ENCODE peak calls at places on chromosomes 3 and 15, in four cellular contexts. N, H, V and G are unnamed samples.

GRCh38 chr3:176683382-176683781 is 513.9 kb downstream of the TBL1XR1 start:
- DNase-seq in N (no peak), H (no peak), V (no peak), G (no peak)

GRCh38 chr3:9828801-9829755 is 14.7 kb downstream of the RPUSD3 start:
- DNase-seq in N (no peak), H (no peak), V (no peak), G (no peak)

GRCh38 chr15:68504721-68505090 is 72.7 kb upstream of the ITGA11 start:
- DNase-seq in N (no peak), H (no peak), V (no peak), G (no peak)

GRCh38 chr3:38521391-38521987 is 25.3 kb downstream of the EXOG start:
- DNase-seq in N (peak), H (peak), V (peak), G (peak)

GRCh38 chr3:157081681-157082210 is 78.2 kb downstream of the CCNL1 start:
- DNase-seq in N (peak), H (peak), V (peak), G (peak)

GRCh38 chr15:40282870-40283614 is at the start of gene ANKRD63:
- DNase-seq in N (no peak), H (peak), V (peak), G (no peak)

GRCh38 chr15:30827625-30828303 is 76.0 kb upstream of the FAN1 start:
- DNase-seq in N (no peak), H (no peak), V (no peak), G (no peak)

GRCh38 chr3:119831022-119831421 is 49.1 kb downstream of the NR1I2 start:
- DNase-seq in N (no peak), H (no peak), V (no peak), G (no peak)

GRCh38 chr15:70114226-70114625 is 16.5 kb upstream of the TLE3 start:
- DNase-seq in N (no peak), H (no peak), V (no peak), G (no peak)

GRCh38 chr15:39874890-39875549 is 45.0 kb downstream of the GPR176 start:
- DNase-seq in N (peak), H (no peak), V (peak), G (no peak)

GRCh38 chr3:146803746-146804145 is 198.6 kb upstream of the PLSCR5 start:
- DNase-seq in N (no peak), H (no peak), V (no peak), G (no peak)

GRCh38 chr3:25611193-25611592 is 53.5 kb downstream of the TOP2B start:
- DNase-seq in N (no peak), H (no peak), V (no peak), G (no peak)

GRCh38 chr3:67635257-67635656 is 19.2 kb downstream of the SUCLG2 start:
- DNase-seq in N (no peak), H (no peak), V (no peak), G (no peak)

GRCh38 chr3:139481116-139481515 is 4.8 kb upstream of the RBP2 start:
- DNase-seq in N (no peak), H (no peak), V (no peak), G (no peak)

GRCh38 chr3:62874398-62875102 is 666 bp downstream of the CADPS start:
- DNase-seq in N (no peak), H (no peak), V (peak), G (no peak)

GRCh38 chr15:23506762-23507161 is 58.7 kb upstream of the MKRN3 start:
- DNase-seq in N (no peak), H (no peak), V (no peak), G (no peak)

GRCh38 chr3:71753716-71754609 is at the start of gene GPR27:
- DNase-seq in N (no peak), H (no peak), V (peak), G (peak)

GRCh38 chr3:156694536-156694935 is 20.1 kb downstream of the TIPARP start:
- DNase-seq in N (no peak), H (no peak), V (no peak), G (no peak)

GRCh38 chr3:10555263-10555662 is 49.9 kb upstream of the ATP2B2 start:
- DNase-seq in N (no peak), H (no peak), V (no peak), G (no peak)

GRCh38 chr3:64445318-64446300 is 220.3 kb upstream of the PRICKLE2 start:
- DNase-seq in N (no peak), H (no peak), V (peak), G (peak)

GRCh38 chr3:110210261-110210660 is 861.4 kb upstream of the NECTIN3 start:
- DNase-seq in N (no peak), H (no peak), V (peak), G (no peak)

GRCh38 chr3:190644035-190644434 is 130.2 kb downstream of the IL1RAP start:
- DNase-seq in N (no peak), H (no peak), V (no peak), G (no peak)

GRCh38 chr3:114672692-114673447 is 379.0 kb downstream of the TIGIT start:
- DNase-seq in N (no peak), H (no peak), V (no peak), G (no peak)

GRCh38 chr15:45630958-45631691 is 3.7 kb upstream of the SQOR start:
- DNase-seq in N (no peak), H (no peak), V (no peak), G (no peak)

GRCh38 chr15:28080386-28080785 is 18.7 kb downstream of the OCA2 start:
- DNase-seq in N (peak), H (no peak), V (no peak), G (no peak)

GRCh38 chr3:184176377-184177330 is 2.0 kb downstream of the AP2M1 start:
- DNase-seq in N (peak), H (peak), V (peak), G (peak)
- TF ChIP-seq FOXJ3 in N (no peak), H (no peak), V (no peak), G (no peak)

DNA sequence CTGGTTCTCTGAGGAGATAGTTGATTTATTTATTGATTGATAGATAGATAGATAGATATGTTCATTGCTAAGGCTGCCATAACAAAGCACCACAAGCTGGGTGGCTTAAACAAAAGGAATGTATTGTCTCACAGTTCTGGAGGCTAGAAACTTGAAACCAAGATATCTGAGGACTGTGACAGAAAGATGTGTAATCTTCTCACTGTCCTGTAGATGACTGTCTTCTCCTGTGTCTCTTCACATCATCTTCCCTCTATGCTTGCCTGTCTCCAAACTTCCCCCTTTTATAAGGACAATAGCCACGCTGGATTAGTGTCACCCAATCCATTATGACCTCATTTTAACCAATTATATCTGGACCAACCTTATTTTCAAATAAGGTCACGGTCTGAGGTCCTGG is 41.0 kb downstream of the GNB4 start:
- DNase-seq in N (no peak), H (no peak), V (no peak), G (no peak)
- TF ChIP-seq FOXJ3 in N (no peak), H (no peak), V (no peak), G (no peak)

GRCh38 chr15:65923264-65923663 is 54.0 kb downstream of the RAB11A start:
- DNase-seq in N (no peak), H (no peak), V (no peak), G (no peak)
- TF ChIP-seq FOXJ3 in N (no peak), H (no peak), V (no peak), G (no peak)

GRCh38 chr15:34701536-34701935 is 53.3 kb downstream of the GJD2 start:
- DNase-seq in N (no peak), H (no peak), V (no peak), G (no peak)
- TF ChIP-seq FOXJ3 in N (no peak), H (no peak), V (no peak), G (no peak)

DNA sequence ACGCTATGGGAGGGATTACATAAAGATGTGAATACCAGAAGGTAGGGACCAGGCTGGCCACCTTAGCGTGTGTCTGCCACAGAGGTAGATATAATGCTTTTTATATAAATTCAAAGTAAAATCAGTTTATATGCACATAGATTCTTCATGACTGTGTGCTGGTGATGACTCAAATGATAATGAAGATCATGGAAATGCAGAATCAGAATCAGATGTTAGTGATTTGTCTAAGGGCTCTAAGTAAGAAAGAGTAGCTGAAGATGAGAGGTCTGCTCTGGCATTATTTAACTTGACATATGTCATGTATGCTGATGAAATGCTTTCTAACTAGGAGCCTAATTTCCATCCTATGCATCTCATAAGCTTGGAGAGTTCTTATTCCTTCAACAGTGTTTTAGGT is 50.3 kb upstream of the DPH6 start:
- DNase-seq in N (no peak), H (no peak), V (no peak), G (no peak)
- TF ChIP-seq FOXJ3 in N (no peak), H (no peak), V (no peak), G (no peak)

DNA sequence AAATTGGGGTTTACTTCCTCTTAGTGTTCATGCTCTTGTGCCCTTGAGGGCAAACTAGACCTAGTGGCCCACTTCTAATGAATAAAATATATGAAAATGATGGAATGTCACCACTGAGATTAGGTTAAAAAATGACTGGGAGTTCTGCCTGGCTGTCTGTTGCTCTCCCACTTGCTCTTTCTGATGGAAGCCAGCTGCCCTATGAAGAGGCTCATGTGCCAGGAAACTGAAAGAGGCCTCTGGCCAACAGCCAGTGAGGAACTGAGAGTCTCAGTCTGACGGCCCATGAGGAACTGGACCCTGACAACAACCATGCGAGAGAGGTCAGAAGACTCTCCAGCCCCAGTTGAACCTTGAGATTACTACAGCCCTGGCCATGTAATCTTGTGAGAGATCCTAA is 107.1 kb upstream of the FHIT start:
- DNase-seq in N (no peak), H (no peak), V (peak), G (no peak)
- TF ChIP-seq FOXJ3 in N (no peak), H (no peak), V (peak), G (no peak)

GRCh38 chr15:81069909-81070308 is 64.2 kb upstream of the CFAP161 start:
- DNase-seq in N (no peak), H (peak), V (no peak), G (no peak)

GRCh38 chr15:81069356-81069755 is 64.7 kb upstream of the CFAP161 start:
- DNase-seq in N (no peak), H (no peak), V (no peak), G (no peak)

GRCh38 chr15:81072551-81072950 is 61.5 kb upstream of the CFAP161 start:
- DNase-seq in N (no peak), H (no peak), V (no peak), G (no peak)

GRCh38 chr15:81071705-81072104 is 62.4 kb upstream of the CFAP161 start:
- DNase-seq in N (no peak), H (no peak), V (no peak), G (no peak)

DNA sequence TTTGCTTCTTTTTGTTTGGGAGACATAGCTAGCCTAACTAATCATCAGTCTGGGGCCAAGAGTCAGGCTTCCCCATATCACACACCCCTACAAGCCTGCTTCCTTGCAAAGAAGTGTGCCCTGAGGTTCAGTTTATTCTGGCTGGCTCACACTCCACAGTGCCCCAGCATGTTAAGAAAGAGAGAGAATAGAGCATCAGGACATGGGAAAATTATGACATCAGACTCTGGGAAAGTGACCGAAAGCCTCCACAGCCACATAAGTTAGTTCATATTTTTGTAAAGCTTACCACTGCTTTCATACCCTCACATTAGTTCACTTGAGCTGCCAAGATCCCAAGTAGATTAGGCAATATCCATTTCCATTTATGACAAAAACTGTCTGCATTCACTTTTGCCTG is 62.9 kb upstream of the CFAP161 start:
- DNase-seq in N (no peak), H (no peak), V (no peak), G (no peak)
- TF ChIP-seq FOXJ3 in N (no peak), H (no peak), V (no peak), G (no peak)

GRCh38 chr15:34755419-34755773 is 598 bp upstream of the GJD2 start:
- DNase-seq in N (no peak), H (no peak), V (no peak), G (no peak)

GRCh38 chr15:34759992-34760391 is 5.2 kb upstream of the GJD2 start:
- DNase-seq in N (no peak), H (no peak), V (no peak), G (no peak)

GRCh38 chr15:34759347-34759746 is 4.5 kb upstream of the GJD2 start:
- DNase-seq in N (no peak), H (no peak), V (no peak), G (no peak)

GRCh38 chr15:34757262-34757661 is 2.5 kb upstream of the GJD2 start:
- DNase-seq in N (no peak), H (no peak), V (no peak), G (no peak)

DNA sequence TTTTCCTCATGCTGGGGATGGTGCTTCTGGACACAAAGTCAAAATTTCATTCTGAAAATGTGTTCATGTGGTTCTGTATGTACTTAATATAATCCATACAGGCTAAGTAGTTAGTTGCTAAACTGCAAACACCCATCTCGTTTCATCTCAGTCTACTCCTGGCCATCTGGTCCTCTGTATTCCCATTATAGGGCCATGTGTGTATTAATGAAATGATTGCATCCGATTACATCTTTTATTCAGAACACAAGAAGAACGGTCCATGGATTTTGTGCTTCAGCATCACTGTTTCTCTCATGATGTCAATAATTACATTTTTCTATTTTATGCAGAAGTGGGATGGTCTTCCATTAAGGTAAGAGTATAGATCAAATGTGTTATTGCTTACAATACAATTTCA is 6.1 kb upstream of the GJD2 start:
- DNase-seq in N (no peak), H (no peak), V (peak), G (no peak)
- TF ChIP-seq FOXJ3 in N (no peak), H (no peak), V (peak), G (no peak)